ENCODE peak calls at places on chromosome 9, in four cellular contexts. I is neural progenitor cell; Z is T-cell; E is stimulated activated naive CD8-positive, alpha-beta T cell treated with anti-CD3 and anti-CD28 coated beads, Interleukin-15, amount 100 ng/mL, for 72 hours. Y is an unnamed sample.

GRCh38 chr9:113598451-113598850 is 134.9 kb downstream of the RGS3 start:
- DNase-seq in I (no peak), Z (no peak), E (no peak), Y (no peak)

GRCh38 chr9:36154213-36154952 is 14.8 kb upstream of the CCIN start:
- DNase-seq in Z (no peak), E (no peak), I (no peak), Y (no peak)

GRCh38 chr9:122398371-122398924 is 27.6 kb downstream of the PTGS1 start:
- DNase-seq in E (no peak), Z (no peak), I (no peak), Y (no peak)

GRCh38 chr9:78325343-78325742 is 28.4 kb downstream of the PSAT1 start:
- DNase-seq in E (no peak), Z (no peak), I (no peak), Y (no peak)

GRCh38 chr9:127561491-127562270 is 50.4 kb upstream of the STXBP1 start:
- DNase-seq in Z (no peak), E (no peak), I (peak), Y (no peak)

GRCh38 chr9:83062653-83063527 is at the start of gene RASEF:
- DNase-seq in E (no peak), Z (no peak), I (peak), Y (no peak)

GRCh38 chr9:136576269-136576626 is 30.4 kb upstream of the NOTCH1 start:
- DNase-seq in I (no peak), Z (no peak), E (peak), Y (no peak)

GRCh38 chr9:77848897-77849296 is 182.7 kb downstream of the GNAQ start:
- DNase-seq in E (no peak), I (no peak), Z (no peak), Y (no peak)

GRCh38 chr9:133023117-133023890 is 7.5 kb upstream of the GTF3C5 start:
- DNase-seq in I (no peak), E (peak), Z (peak), Y (no peak)

GRCh38 chr9:13661014-13661413 is 381.5 kb upstream of the MPDZ start:
- DNase-seq in E (no peak), I (no peak), Z (no peak), Y (no peak)

GRCh38 chr9:96006296-96006890 is 130.9 kb downstream of the ERCC6L2 start:
- DNase-seq in I (no peak), Z (no peak), E (no peak), Y (no peak)

GRCh38 chr9:134435527-134436355 is 109.5 kb downstream of the RXRA start:
- DNase-seq in I (no peak), Z (no peak), E (no peak), Y (no peak)

GRCh38 chr9:126617003-126617739 is 3.4 kb downstream of the LMX1B start:
- DNase-seq in I (no peak), Z (no peak), E (no peak), Y (no peak)